ENCODE peak calls at places on chromosomes 12 and 14, in nine cellular contexts. I is HCT116; F is CD8-positive, alpha-beta memory T cell; C is right cardiac atrium; A is iPS DF 6.9; J is tibial artery; E is lung; T is GM23248; L is gastrocnemius medialis. O is an unnamed sample. For H3K4me1, the result is how much of the 10 kb centered on the place peaks cover.

GRCh38 chr12:94263011-94263786 is 114.8 kb downstream of the PLXNC1 start:
- DNase-seq in I (no peak), F (peak), C (peak), A (no peak), J (no peak), E (no peak), T (peak), L (no peak), O (no peak)

GRCh38 chr12:75471928-75472865 is 8.4 kb upstream of the GLIPR1 start:
- DNase-seq in I (no peak), F (no peak), C (no peak), A (no peak), J (no peak), E (no peak), T (no peak), L (no peak), O (no peak)

GRCh38 chr12:83042441-83043215 is 355.9 kb downstream of the TMTC2 start:
- DNase-seq in I (no peak), F (no peak), C (no peak), A (no peak), J (no peak), E (no peak), T (peak), L (no peak), O (no peak)

GRCh38 chr14:23154876-23155587 is 28.4 kb downstream of the SLC7A8 start:
- DNase-seq in I (no peak), F (no peak), C (peak), A (no peak), J (peak), E (peak), T (peak), L (peak), O (peak)

GRCh38 chr12:113271853-113272561 is 50.7 kb downstream of the TPCN1 start:
- DNase-seq in I (no peak), F (no peak), C (peak), A (no peak), J (peak), E (peak), T (peak), L (peak), O (peak)

GRCh38 chr12:9039397-9039977 is 50.1 kb downstream of the KLRG1 start:
- DNase-seq in I (peak), F (peak), C (no peak), A (no peak), J (no peak), E (no peak), T (peak), L (no peak), O (no peak)

GRCh38 chr12:46386877-46387629 is 14.5 kb upstream of the SLC38A2 start:
- DNase-seq in I (no peak), F (no peak), C (peak), A (no peak), J (peak), E (no peak), T (peak), L (no peak), O (peak)

GRCh38 chr14:56120091-56120632 is 2.0 kb downstream of the PELI2 start:
- DNase-seq in I (no peak), F (no peak), C (no peak), A (no peak), J (no peak), E (no peak), T (peak), L (no peak), O (no peak)

GRCh38 chr14:30813182-30813581 is 61.2 kb upstream of the COCH start:
- DNase-seq in I (no peak), F (no peak), C (peak), A (no peak), J (no peak), E (no peak), T (no peak), L (no peak), O (no peak)

GRCh38 chr12:10607885-10608458 is 5.4 kb downstream of the MAGOHB start:
- DNase-seq in I (no peak), F (no peak), C (no peak), A (no peak), J (no peak), E (no peak), T (peak), L (no peak), O (no peak)

GRCh38 chr12:119440961-119441360 is 106.4 kb downstream of the CCDC60 start:
- DNase-seq in I (no peak), F (no peak), C (no peak), A (no peak), J (no peak), E (no peak), T (no peak), L (no peak), O (no peak)

GRCh38 chr14:22766457-22767322 is at the start of gene OXA1L:
- DNase-seq in I (peak), F (peak), C (peak), A (peak), J (peak), E (peak), T (peak), L (peak), O (peak)

GRCh38 chr12:131672941-131673330 is 38.0 kb upstream of the SFSWAP start:
- DNase-seq in I (no peak), F (no peak), C (no peak), A (no peak), J (peak), E (no peak), T (no peak), L (no peak), O (no peak)

DNA sequence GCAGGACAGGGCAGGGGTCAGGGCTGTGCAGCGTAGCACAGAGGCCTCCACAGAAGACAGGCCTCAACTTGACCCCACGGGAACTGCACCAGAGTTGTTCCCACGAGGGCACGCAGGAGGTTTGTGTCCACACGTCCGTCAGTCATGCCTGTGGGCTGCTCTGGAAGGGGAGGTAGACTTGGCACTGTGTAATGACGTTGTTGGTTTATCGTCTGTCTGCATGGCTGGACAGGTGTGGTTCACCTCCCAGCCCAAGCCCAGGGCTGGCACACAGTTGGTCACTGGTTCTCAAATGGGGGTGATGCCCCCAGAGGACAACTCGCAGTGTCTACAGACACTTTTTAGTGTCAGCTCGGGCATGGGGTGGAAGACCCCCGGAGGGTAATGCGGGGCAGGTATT is 45.8 kb downstream of the CCNK start:
- DNase-seq in I (no peak), F (no peak), C (peak), A (no peak), J (no peak), E (no peak), T (no peak), L (no peak), O (no peak)
- H3K4me1 ChIP-seq in I (under half), F (under half), C (under half), A (under half), J (under half), E (under half), T (under half), L (under half), O (under half)

DNA sequence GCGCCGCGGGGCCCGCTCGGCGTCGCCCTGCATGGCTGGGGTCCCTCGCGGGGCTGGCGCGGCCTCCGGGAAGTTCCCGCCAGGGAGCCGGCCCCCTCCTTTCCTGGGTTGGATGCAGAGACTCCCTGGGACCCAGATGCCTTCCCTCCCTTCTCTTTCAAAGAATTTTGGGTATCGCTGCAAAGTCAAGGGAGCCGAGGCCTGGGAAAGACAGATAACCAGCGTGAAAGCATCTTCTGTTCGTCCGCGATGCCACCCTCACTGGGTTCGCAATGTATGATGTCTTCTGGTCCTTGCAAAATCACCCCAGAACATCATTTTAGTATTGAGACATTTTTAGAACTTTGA is 436 bp downstream of the IRAK3 start:
- DNase-seq in I (no peak), F (no peak), C (no peak), A (no peak), J (peak), E (no peak), T (peak), L (no peak), O (no peak)
- H3K4me3 ChIP-seq in I (no peak), F (no peak), C (peak), A (peak), J (peak), E (peak), T (peak), L (peak), O (peak)

GRCh38 chr14:69693823-69694729 is 72.9 kb upstream of the SRSF5 start:
- DNase-seq in I (no peak), F (no peak), C (peak), A (no peak), J (no peak), E (no peak), T (peak), L (no peak), O (no peak)
- H3K4me1 ChIP-seq in I (under half), F (under half), C (under half), A (under half), J (under half), E (under half), T (under half), L (half or more), O (half or more)

DNA sequence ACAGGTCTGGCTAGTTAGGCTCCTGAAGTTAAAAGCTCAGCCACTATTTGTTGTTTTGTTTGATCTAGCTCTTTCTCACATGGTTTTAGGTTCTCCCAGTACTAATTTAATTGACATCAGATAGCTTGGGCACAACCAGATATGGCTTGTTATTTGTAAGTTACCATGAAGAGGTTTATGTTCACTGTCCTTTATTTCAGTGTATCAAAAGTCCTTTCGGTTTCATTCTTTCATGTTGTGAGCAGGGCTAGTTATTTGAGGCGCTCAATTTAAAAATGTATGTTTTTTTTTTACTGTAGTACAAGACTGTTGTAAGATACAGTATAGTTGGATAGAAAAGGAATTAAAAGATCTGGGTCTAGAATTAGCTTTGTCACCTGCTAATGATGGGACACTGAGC is 7.0 kb downstream of the GPX2 start:
- DNase-seq in I (no peak), F (no peak), C (no peak), A (no peak), J (no peak), E (no peak), T (no peak), L (no peak), O (no peak)
- H3K4me3 ChIP-seq in I (no peak), F (no peak), C (no peak), A (no peak), J (no peak), E (no peak), T (no peak), L (no peak), O (no peak)